ENCODE peak calls at places on chromosomes 16 and 17, in five cellular contexts. N is NCI-H2171; R is GM23338; H is mucosa of descending colon; E is activated CD4-positive, alpha-beta T cell treated with anti-CD3 and anti-CD28 coated beads, Interleukin-2, amount 50 U/mL, for 4 hours. B is an unnamed sample.
A peak's percentile ranks its signal among the peaks of the same experiment; 100 is the strongest.

GRCh38 chr17:77728022-77728671 is 230.4 kb upstream of the TNRC6C start:
- DNase-seq in N (peak; percentile 72), R (peak; percentile 36), H (no peak), E (no peak), B (no peak)

GRCh38 chr17:8041249-8041928 is 2.5 kb downstream of the ALOX15B start:
- DNase-seq in N (peak; percentile 38), R (peak; percentile 79), H (no peak), E (peak; percentile 26), B (peak; percentile 59)

GRCh38 chr17:43881176-43881575 is 26.2 kb downstream of the MPP2 start:
- DNase-seq in N (no peak), R (no peak), H (no peak), E (no peak), B (no peak)

GRCh38 chr16:55212791-55213190 is 111.2 kb upstream of the IRX6 start:
- DNase-seq in N (no peak), R (no peak), H (no peak), E (no peak), B (no peak)

GRCh38 chr16:9683677-9684076 is 498.6 kb downstream of the GRIN2A start:
- DNase-seq in N (no peak), R (no peak), H (no peak), E (no peak), B (no peak)

GRCh38 chr17:2146132-2146871 is 91.4 kb downstream of the HIC1 start:
- DNase-seq in N (no peak), R (no peak), H (no peak), E (no peak), B (no peak)

GRCh38 chr16:1439058-1439698 is 5.2 kb downstream of the CCDC154 start:
- DNase-seq in N (no peak), R (no peak), H (no peak), E (no peak), B (no peak)

GRCh38 chr16:85798901-85799496 is 345 bp downstream of the EMC8 start:
- DNase-seq in N (no peak), R (peak; percentile 48), H (peak; percentile 64), E (peak; percentile 8), B (no peak)

GRCh38 chr17:18323007-18323406 is 7.9 kb downstream of the SMCR8 start:
- DNase-seq in N (no peak), R (no peak), H (no peak), E (no peak), B (no peak)

GRCh38 chr16:14202697-14203096 is 131.6 kb downstream of the MRTFB start:
- DNase-seq in N (no peak), R (peak; percentile 57), H (no peak), E (no peak), B (no peak)

GRCh38 chr16:68235105-68235881 is 634 bp downstream of the ESRP2 start:
- DNase-seq in N (no peak), R (peak; percentile 75), H (peak; percentile 71), E (no peak), B (no peak)

GRCh38 chr17:82440991-82441627 is 9.4 kb downstream of the CYBC1 start:
- DNase-seq in N (peak; percentile 92), R (peak; percentile 50), H (no peak), E (no peak), B (no peak)

GRCh38 chr17:27203241-27203640 is 90.7 kb upstream of the WSB1 start:
- DNase-seq in N (no peak), R (no peak), H (no peak), E (no peak), B (no peak)

GRCh38 chr16:17457513-17457912 is 13.2 kb downstream of the XYLT1 start:
- DNase-seq in N (no peak), R (no peak), H (no peak), E (no peak), B (no peak)

GRCh38 chr17:61183793-61184192 is 215.8 kb upstream of the TBX2 start:
- DNase-seq in N (no peak), R (no peak), H (no peak), E (no peak), B (no peak)

GRCh38 chr17:67830440-67830839 is 5.1 kb downstream of the BPTF start:
- DNase-seq in N (no peak), R (peak; percentile 52), H (no peak), E (no peak), B (no peak)

GRCh38 chr17:81480140-81480917 is 32.3 kb downstream of the ACTG1 start:
- DNase-seq in N (no peak), R (no peak), H (no peak), E (no peak), B (no peak)

GRCh38 chr17:42670199-42670924 is 6.4 kb downstream of the PLEKHH3 start:
- DNase-seq in N (no peak), R (peak; percentile 83), H (peak; percentile 42), E (no peak), B (no peak)

GRCh38 chr17:61414141-61414935 is 14.7 kb downstream of the TBX2 start:
- DNase-seq in N (no peak), R (no peak), H (peak; percentile 49), E (no peak), B (no peak)

GRCh38 chr16:2708290-2708639 is 11.8 kb downstream of the PRSS27 start:
- DNase-seq in N (no peak), R (no peak), H (no peak), E (no peak), B (no peak)

GRCh38 chr17:40283662-40284061 is 4.0 kb upstream of the CDC6 start:
- DNase-seq in N (no peak), R (no peak), H (no peak), E (no peak), B (peak; percentile 96)

GRCh38 chr16:65663774-65664173 is 541.9 kb upstream of the CDH11 start:
- DNase-seq in N (no peak), R (no peak), H (no peak), E (no peak), B (no peak)

GRCh38 chr16:35174006-35174405 is 1714.6 kb downstream of the TP53TG3F start:
- DNase-seq in N (no peak), R (no peak), H (no peak), E (no peak), B (no peak)

B was measured in epithelial cell of proximal tubule.